ENCODE peak calls at places on chromosomes 5 and 9, in nine cellular contexts. P is IMR-90, L is right lobe of liver, Q is ovary, M is tibial nerve, D is spleen, A is NB4, B is HCT116, C is A549. N is an unnamed sample.

GRCh38 chr5:14004598-14005394 is 60.3 kb upstream of the DNAH5 start:
- DNase-seq in P (peak; percentile 36), L (no peak), Q (no peak), M (no peak), D (no peak), A (no peak), B (no peak), C (no peak), N (no peak)

GRCh38 chr5:37533851-37534250 is 154.7 kb downstream of the WDR70 start:
- DNase-seq in P (peak; percentile 64), L (no peak), Q (no peak), M (no peak), D (no peak), A (no peak), B (peak; percentile 71), C (no peak), N (no peak)

GRCh38 chr5:128143911-128144310 is 60.3 kb downstream of the SLC12A2 start:
- DNase-seq in P (no peak), L (no peak), Q (no peak), M (no peak), D (no peak), A (no peak), B (no peak), C (no peak), N (no peak)

GRCh38 chr5:123207852-123208251 is 118.8 kb downstream of the PRDM6 start:
- DNase-seq in P (peak; percentile 27), L (no peak), Q (no peak), M (no peak), D (no peak), A (no peak), B (no peak), C (no peak), N (no peak)

GRCh38 chr5:98911221-98912040 is 17.4 kb downstream of the CHD1 start:
- DNase-seq in P (no peak), L (no peak), Q (no peak), M (no peak), D (no peak), A (no peak), B (no peak), C (no peak), N (no peak)

GRCh38 chr5:13976223-13976622 is 31.7 kb upstream of the DNAH5 start:
- DNase-seq in P (peak; percentile 33), L (no peak), Q (no peak), M (no peak), D (no peak), A (no peak), B (no peak), C (no peak), N (no peak)

GRCh38 chr5:1886634-1887399 is 4.1 kb upstream of the IRX4 start:
- DNase-seq in P (no peak), L (no peak), Q (no peak), M (no peak), D (peak; percentile 47), A (no peak), B (no peak), C (no peak), N (no peak)

GRCh38 chr9:22201256-22201655 is 192.2 kb upstream of the CDKN2B start:
- DNase-seq in P (no peak), L (no peak), Q (no peak), M (no peak), D (no peak), A (no peak), B (no peak), C (no peak), N (no peak)

GRCh38 chr9:112308576-112308975 is 24.8 kb downstream of the PTBP3 start:
- DNase-seq in P (peak; percentile 10), L (no peak), Q (no peak), M (no peak), D (no peak), A (no peak), B (no peak), C (no peak), N (no peak)

GRCh38 chr9:97788763-97789663 is 64.0 kb upstream of the FOXE1 start:
- DNase-seq in P (no peak), L (peak; percentile 57), Q (no peak), M (no peak), D (no peak), A (no peak), B (no peak), C (no peak), N (no peak)

GRCh38 chr5:159186319-159186718 is 23.0 kb downstream of the RNF145 start:
- DNase-seq in P (no peak), L (no peak), Q (no peak), M (no peak), D (no peak), A (no peak), B (no peak), C (no peak), N (no peak)

GRCh38 chr5:1007681-1008450 is 736 bp upstream of the NKD2 start:
- DNase-seq in P (no peak), L (peak; percentile 44), Q (peak; percentile 34), M (peak; percentile 8), D (peak; percentile 74), A (no peak), B (no peak), C (no peak), N (peak; percentile 22)

GRCh38 chr9:33263131-33263935 is 1.2 kb downstream of the BAG1 start:
- DNase-seq in P (no peak), L (peak; percentile 54), Q (peak; percentile 49), M (no peak), D (peak; percentile 78), A (peak; percentile 72), B (no peak), C (no peak), N (no peak)

GRCh38 chr5:154211611-154212390 is 21.3 kb downstream of the GALNT10 start:
- DNase-seq in P (peak; percentile 79), L (no peak), Q (no peak), M (no peak), D (no peak), A (peak; percentile 76), B (no peak), C (no peak), N (no peak)

GRCh38 chr9:87612536-87612935 is 113.4 kb upstream of the CTSL start:
- DNase-seq in P (no peak), L (no peak), Q (no peak), M (no peak), D (no peak), A (no peak), B (no peak), C (no peak), N (no peak)

GRCh38 chr9:5438301-5439162 is 807 bp upstream of the PLGRKT start:
- DNase-seq in P (peak; percentile 56), L (no peak), Q (peak; percentile 40), M (no peak), D (peak; percentile 81), A (no peak), B (no peak), C (no peak), N (no peak)
- H3K4me3 ChIP-seq in P (peak overlapping the region; percentile 75), L (peak overlapping the region; percentile 65), Q (peak overlapping the region; percentile 81), M (peak overlapping the region; percentile 34), D (peak overlapping the region; percentile 81), A (peak overlapping the region; percentile 73), B (peak overlapping the region; percentile 70), C (peak overlapping the region; percentile 73), N (peak overlapping the region; percentile 47)

GRCh38 chr9:131397100-131397790 is 3.4 kb downstream of the PRRC2B start:
- DNase-seq in P (peak; percentile 48), L (no peak), Q (no peak), M (no peak), D (no peak), A (no peak), B (no peak), C (no peak), N (peak; percentile 47)

GRCh38 chr9:131395745-131396479 is 2.0 kb downstream of the PRRC2B start:
- DNase-seq in P (no peak), L (no peak), Q (no peak), M (no peak), D (no peak), A (no peak), B (no peak), C (no peak), N (no peak)

GRCh38 chr9:131399972-131400371 is 6.1 kb downstream of the PRRC2B start:
- DNase-seq in P (no peak), L (no peak), Q (no peak), M (no peak), D (no peak), A (no peak), B (no peak), C (no peak), N (no peak)

GRCh38 chr9:131396626-131397025 is 2.7 kb downstream of the PRRC2B start:
- DNase-seq in P (no peak), L (no peak), Q (no peak), M (no peak), D (no peak), A (no peak), B (no peak), C (no peak), N (no peak)

GRCh38 chr9:131398204-131398603 is 4.3 kb downstream of the PRRC2B start:
- DNase-seq in P (no peak), L (no peak), Q (no peak), M (no peak), D (peak; percentile 84), A (peak; percentile 73), B (no peak), C (no peak), N (peak; percentile 54)
- TF ChIP-seq POLR2A in P (no peak), L (no peak), Q (no peak), M (no peak), D (no peak), A (no peak), B (no peak), C (no peak), N (no peak)

GRCh38 chr9:124504530-124505005 is 2.6 kb downstream of the NR5A1 start:
- DNase-seq in P (no peak), L (no peak), Q (no peak), M (no peak), D (no peak), A (no peak), B (no peak), C (no peak), N (no peak)
- H3K4me3 ChIP-seq in P (no peak overlapping the region), L (no peak overlapping the region), Q (peak overlapping the region; percentile 26), M (no peak overlapping the region), D (peak overlapping the region; percentile 76), A (no peak overlapping the region), B (no peak overlapping the region), C (peak overlapping the region; percentile 41), N (peak overlapping the region; percentile 43)

GRCh38 chr9:133825555-133826198 is 87.5 kb upstream of the SARDH start:
- DNase-seq in P (peak; percentile 90), L (no peak), Q (no peak), M (no peak), D (no peak), A (no peak), B (no peak), C (no peak), N (no peak)

GRCh38 chr9:133826289-133827085 is 88.3 kb upstream of the SARDH start:
- DNase-seq in P (peak; percentile 11), L (no peak), Q (no peak), M (no peak), D (no peak), A (no peak), B (no peak), C (no peak), N (no peak)

GRCh38 chr9:133830310-133830709 is 92.2 kb upstream of the SARDH start:
- DNase-seq in P (peak; percentile 16), L (no peak), Q (no peak), M (no peak), D (no peak), A (no peak), B (no peak), C (no peak), N (no peak)

GRCh38 chr9:133824802-133825186 is 86.6 kb upstream of the SARDH start:
- DNase-seq in P (no peak), L (no peak), Q (no peak), M (no peak), D (no peak), A (no peak), B (no peak), C (no peak), N (no peak)

GRCh38 chr9:133828338-133828997 is 90.3 kb upstream of the SARDH start:
- DNase-seq in P (no peak), L (no peak), Q (no peak), M (no peak), D (no peak), A (no peak), B (no peak), C (no peak), N (no peak)
- TF ChIP-seq POLR2A in P (no peak), L (no peak), Q (no peak), M (no peak), D (no peak), A (no peak), B (no peak), C (no peak), N (no peak)

N was measured in stomach.